ENCODE peak calls at places on chromosomes 4 and X, in six cellular contexts. V is CD8-positive, alpha-beta memory T cell; F is heart left ventricle; J is Peyer's patch; S is A549; Y is lower lobe of right lung. B is an unnamed sample.

GRCh38 chrX:41238543-41238942 is 95.4 kb upstream of the DDX3X start:
- DNase-seq in S (peak), Y (no peak), V (no peak), F (no peak), J (no peak), B (no peak)

GRCh38 chr4:86670739-86671138 is 76.6 kb downstream of the PTPN13 start:
- DNase-seq in J (no peak), Y (no peak), V (no peak), F (no peak), S (peak), B (no peak)

GRCh38 chr4:26741491-26741871 is 119.2 kb upstream of the STIM2 start:
- DNase-seq in Y (no peak), V (no peak), F (no peak), S (no peak), J (no peak), B (no peak)

GRCh38 chrX:80721186-80721585 is 88.5 kb downstream of the BRWD3 start:
- DNase-seq in V (no peak), J (no peak), Y (no peak), F (no peak), S (no peak), B (no peak)

GRCh38 chr4:9989918-9990635 is 31.2 kb downstream of the SLC2A9 start:
- DNase-seq in S (no peak), J (no peak), F (peak), V (no peak), Y (no peak), B (no peak)

GRCh38 chr4:40548256-40548655 is 81.4 kb downstream of the RBM47 start:
- DNase-seq in F (no peak), Y (no peak), S (no peak), J (no peak), V (no peak), B (no peak)

GRCh38 chr4:5989236-5990225 is 28.7 kb downstream of the C4orf50 start:
- DNase-seq in S (no peak), V (no peak), J (no peak), F (no peak), Y (no peak), B (no peak)

GRCh38 chrX:71652405-71652804 is 14.9 kb upstream of the LOC101059915 start:
- DNase-seq in J (peak), Y (no peak), F (no peak), S (peak), V (peak), B (peak)

GRCh38 chr4:153465145-153465544 is 1.0 kb upstream of the TMEM131L start:
- DNase-seq in S (no peak), J (no peak), F (no peak), Y (no peak), V (no peak), B (no peak)
- H3K4me3 ChIP-seq in S (peak), J (peak), F (peak), Y (peak), V (peak), B (peak)

GRCh38 chr4:150974750-150975149 is 40.3 kb downstream of the LRBA start:
- DNase-seq in Y (no peak), S (no peak), J (no peak), F (no peak), V (no peak), B (no peak)
- H3K4me3 ChIP-seq in Y (no peak), S (no peak), J (no peak), F (no peak), V (no peak), B (no peak)

GRCh38 chrX:40009462-40009851 is 88.3 kb downstream of the BCOR start:
- DNase-seq in F (no peak), J (no peak), V (no peak), Y (no peak), S (no peak), B (peak)

GRCh38 chrX:40009890-40010289 is 87.9 kb downstream of the BCOR start:
- DNase-seq in S (no peak), F (no peak), Y (no peak), J (no peak), V (no peak), B (no peak)

GRCh38 chrX:40007746-40008705 is 89.7 kb downstream of the BCOR start:
- DNase-seq in V (no peak), F (no peak), S (no peak), J (no peak), Y (no peak), B (no peak)

GRCh38 chrX:40010550-40011364 is 87.0 kb downstream of the BCOR start:
- DNase-seq in V (no peak), S (no peak), J (no peak), Y (no peak), F (no peak), B (peak)

GRCh38 chrX:40008841-40009461 is 88.8 kb downstream of the BCOR start:
- DNase-seq in S (no peak), V (no peak), F (peak), Y (peak), J (no peak), B (peak)
- H3K4me3 ChIP-seq in S (no peak), V (no peak), F (peak), Y (peak), J (peak), B (peak)

DNA sequence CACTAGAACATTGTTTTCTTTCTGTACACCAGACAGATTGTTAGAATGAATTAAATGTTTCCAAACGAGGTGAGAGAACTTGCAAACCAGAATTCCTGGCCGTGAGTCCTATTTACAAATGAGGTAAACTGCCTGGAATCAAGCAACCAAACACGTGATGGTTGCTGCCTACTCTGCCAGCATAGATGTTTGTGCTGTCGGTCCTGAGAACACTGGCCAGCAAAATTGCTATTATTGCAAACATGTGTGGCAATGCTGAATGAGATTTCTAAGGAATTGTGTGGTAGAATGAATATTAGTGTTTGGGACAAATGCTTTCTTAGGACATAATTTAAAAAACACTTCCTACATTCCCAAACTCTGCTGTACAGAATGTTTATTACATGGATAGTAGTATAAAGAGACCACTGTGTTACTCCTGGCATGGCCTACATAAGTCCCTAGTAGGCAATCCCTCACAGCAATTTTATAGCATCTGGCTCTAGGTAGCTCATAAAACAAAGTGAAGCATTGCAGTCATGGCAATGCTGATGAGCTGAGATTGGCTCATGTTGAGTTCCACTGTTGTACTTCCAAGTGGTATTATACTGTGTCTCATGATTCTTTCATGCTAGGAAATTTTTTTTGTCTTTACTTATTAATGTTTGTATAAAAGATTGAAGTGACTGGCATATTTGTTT is 605.2 kb upstream of the EPHA5 start:
- DNase-seq in J (no peak), V (no peak), Y (no peak), F (no peak), S (no peak), B (no peak)
- H3K4me3 ChIP-seq in J (no peak), V (no peak), Y (no peak), F (no peak), S (no peak), B (no peak)

GRCh38 chr4:58136611-58137010 is 1026.4 kb upstream of the IGFBP7 start:
- DNase-seq in Y (no peak), V (no peak), S (no peak), F (no peak), J (no peak), B (peak)
- H3K4me3 ChIP-seq in Y (no peak), V (no peak), S (no peak), F (no peak), J (no peak), B (no peak)

GRCh38 chr4:143701365-143701764 is 890 bp upstream of the FREM3 start:
- DNase-seq in V (no peak), J (no peak), Y (no peak), S (no peak), F (no peak), B (no peak)
- H3K4me3 ChIP-seq in V (no peak), J (no peak), Y (no peak), S (peak), F (peak), B (no peak)